ENCODE peak calls at places on chromosomes 7 and 10, in nine cellular contexts. Y is NCI-H69; C is NCI-H1417; W is activated T-cell treated with anti-CD3 and anti-CD28 coated beads for 48 hours; D is brain microvascular endothelial cell; B is COLO829; T is adipocyte; O is tibial nerve; A is naive thymus-derived CD4-positive, alpha-beta T cell. I is an unnamed sample.

GRCh38 chr10:89651205-89651915 is 6.3 kb upstream of the PANK1 start:
- DNase-seq in Y (no peak), C (no peak), W (no peak), D (no peak), B (no peak), T (no peak), O (no peak), A (no peak), I (no peak)

GRCh38 chr7:137930616-137931015 is 71.3 kb downstream of the CREB3L2 start:
- DNase-seq in Y (no peak), C (no peak), W (no peak), D (peak; percentile 92), B (no peak), T (peak; percentile 92), O (no peak), A (no peak), I (no peak)

GRCh38 chr10:103762166-103762565 is 93.2 kb downstream of the SH3PXD2A start:
- DNase-seq in Y (no peak), C (no peak), W (no peak), D (no peak), B (no peak), T (no peak), O (no peak), A (no peak), I (no peak)

GRCh38 chr10:72334196-72334831 is 20.4 kb downstream of the DNAJB12 start:
- DNase-seq in Y (peak; percentile 94), C (peak; percentile 80), W (no peak), D (peak; percentile 89), B (no peak), T (no peak), O (no peak), A (peak; percentile 34), I (peak; percentile 77)

GRCh38 chr7:151616443-151617213 is 96.9 kb upstream of the RHEB start:
- DNase-seq in Y (no peak), C (no peak), W (no peak), D (no peak), B (no peak), T (no peak), O (no peak), A (no peak), I (no peak)

GRCh38 chr10:119509909-119510451 is 32.5 kb downstream of the RGS10 start:
- DNase-seq in Y (peak; percentile 3), C (no peak), W (no peak), D (no peak), B (peak; percentile 17), T (no peak), O (no peak), A (no peak), I (no peak)

GRCh38 chr10:118459642-118460193 is 117.6 kb upstream of the FAM204A start:
- DNase-seq in Y (peak; percentile 88), C (peak; percentile 55), W (peak; percentile 30), D (peak; percentile 67), B (peak; percentile 49), T (peak; percentile 88), O (peak; percentile 75), A (no peak), I (peak; percentile 45)

GRCh38 chr10:8544500-8544899 is 490.0 kb downstream of the GATA3 start:
- DNase-seq in Y (no peak), C (no peak), W (no peak), D (no peak), B (no peak), T (no peak), O (no peak), A (no peak), I (no peak)

GRCh38 chr7:95327356-95327755 is 3.0 kb upstream of the PON1 start:
- DNase-seq in Y (no peak), C (no peak), W (no peak), D (no peak), B (peak; percentile 57), T (no peak), O (no peak), A (no peak), I (no peak)

GRCh38 chr7:49631071-49631826 is 142.2 kb upstream of the VWC2 start:
- DNase-seq in Y (no peak), C (no peak), W (no peak), D (no peak), B (no peak), T (no peak), O (peak; percentile 32), A (no peak), I (no peak)

GRCh38 chr7:132149801-132150310 is 426.4 kb downstream of the PLXNA4 start:
- DNase-seq in Y (no peak), C (no peak), W (no peak), D (no peak), B (no peak), T (no peak), O (no peak), A (no peak), I (no peak)

GRCh38 chr10:114714281-114714741 is 56.2 kb upstream of the ABLIM1 start:
- DNase-seq in Y (peak; percentile 76), C (no peak), W (no peak), D (peak; percentile 97), B (peak; percentile 28), T (peak; percentile 92), O (no peak), A (no peak), I (no peak)

GRCh38 chr7:22726849-22727792 is at the start of gene IL6:
- DNase-seq in Y (peak; percentile 94), C (peak; percentile 83), W (no peak), D (peak; percentile 94), B (peak; percentile 26), T (peak; percentile 96), O (peak; percentile 56), A (no peak), I (peak; percentile 84)

GRCh38 chr7:21071570-21071969 is 284.9 kb upstream of the SP8 start:
- DNase-seq in Y (peak; percentile 50), C (no peak), W (no peak), D (no peak), B (no peak), T (no peak), O (no peak), A (no peak), I (no peak)

GRCh38 chr7:82506208-82506607 is 62.6 kb upstream of the CACNA2D1 start:
- DNase-seq in Y (peak; percentile 57), C (no peak), W (no peak), D (peak; percentile 9), B (peak; percentile 28), T (no peak), O (no peak), A (no peak), I (no peak)

GRCh38 chr7:32062150-32062549 is 8.1 kb downstream of the PDE1C start:
- DNase-seq in Y (peak; percentile 45), C (no peak), W (no peak), D (no peak), B (peak; percentile 65), T (peak; percentile 46), O (peak; percentile 27), A (no peak), I (no peak)

GRCh38 chr10:130020651-130021372 is 56.7 kb upstream of the EBF3 start:
- DNase-seq in Y (no peak), C (no peak), W (no peak), D (no peak), B (no peak), T (peak; percentile 1), O (no peak), A (no peak), I (no peak)

GRCh38 chr10:99526861-99527504 is 5.8 kb upstream of the NKX2-3 start:
- DNase-seq in Y (no peak), C (no peak), W (no peak), D (no peak), B (no peak), T (no peak), O (no peak), A (no peak), I (no peak)

GRCh38 chr7:2037301-2037804 is 195.4 kb downstream of the MAD1L1 start:
- DNase-seq in Y (no peak), C (no peak), W (no peak), D (no peak), B (no peak), T (no peak), O (no peak), A (peak; percentile 32), I (no peak)

GRCh38 chr7:32937344-32938174 is 19.7 kb upstream of the FKBP9 start:
- DNase-seq in Y (peak; percentile 96), C (peak; percentile 76), W (no peak), D (no peak), B (no peak), T (peak; percentile 30), O (peak; percentile 63), A (no peak), I (peak; percentile 42)

GRCh38 chr7:77838929-77839491 is 40.4 kb downstream of the PHTF2 start:
- DNase-seq in Y (peak; percentile 85), C (peak; percentile 35), W (no peak), D (no peak), B (no peak), T (no peak), O (no peak), A (no peak), I (no peak)

GRCh38 chr10:23172846-23173548 is 19.1 kb upstream of the PTF1A start:
- DNase-seq in Y (peak; percentile 4), C (peak; percentile 59), W (no peak), D (no peak), B (no peak), T (no peak), O (no peak), A (no peak), I (peak; percentile 0)

GRCh38 chr10:126919426-126919825 is 14.2 kb downstream of the DOCK1 start:
- DNase-seq in Y (no peak), C (no peak), W (no peak), D (no peak), B (no peak), T (no peak), O (no peak), A (no peak), I (no peak)

GRCh38 chr7:107503667-107504066 is 33.8 kb downstream of the GPR22 start:
- DNase-seq in Y (no peak), C (no peak), W (no peak), D (no peak), B (no peak), T (no peak), O (no peak), A (no peak), I (no peak)

GRCh38 chr10:93309062-93309461 is 173.1 kb downstream of the MYOF start:
- DNase-seq in Y (peak; percentile 14), C (peak; percentile 9), W (no peak), D (peak; percentile 40), B (no peak), T (no peak), O (no peak), A (no peak), I (no peak)

GRCh38 chr7:70630647-70631457 is 501.1 kb upstream of the GALNT17 start:
- DNase-seq in Y (peak; percentile 94), C (peak; percentile 67), W (no peak), D (no peak), B (no peak), T (no peak), O (no peak), A (no peak), I (no peak)

GRCh38 chr7:31204066-31204465 is 136.5 kb downstream of the NEUROD6 start:
- DNase-seq in Y (peak; percentile 14), C (no peak), W (no peak), D (no peak), B (no peak), T (no peak), O (no peak), A (no peak), I (peak; percentile 28)

GRCh38 chr10:2985729-2986232 is 81.6 kb upstream of the PFKP start:
- DNase-seq in Y (peak; percentile 83), C (no peak), W (no peak), D (peak; percentile 41), B (no peak), T (peak; percentile 12), O (no peak), A (no peak), I (no peak)

GRCh38 chr10:18214692-18215563 is 74.7 kb downstream of the CACNB2 start:
- DNase-seq in Y (peak; percentile 6), C (no peak), W (peak; percentile 1), D (peak; percentile 67), B (peak; percentile 46), T (peak; percentile 86), O (peak; percentile 81), A (no peak), I (no peak)

GRCh38 chr7:114087674-114088539 is 169.1 kb upstream of the PPP1R3A start:
- DNase-seq in Y (peak; percentile 88), C (peak; percentile 82), W (no peak), D (no peak), B (no peak), T (no peak), O (no peak), A (no peak), I (peak; percentile 45)

GRCh38 chr7:32075612-32076011 is 5.4 kb upstream of the PDE1C start:
- DNase-seq in Y (no peak), C (no peak), W (no peak), D (no peak), B (no peak), T (no peak), O (no peak), A (no peak), I (no peak)